ENCODE peak calls at places on chromosomes 7 and 10, in six cellular contexts. D is HCT116, N is breast epithelium, M is vagina, T is transverse colon, O is suprapubic skin. H is an unnamed sample.

GRCh38 chr7:127813991-127814556 is 162.1 kb downstream of the SND1 start:
- DNase-seq in O (no peak), M (no peak), N (no peak), D (no peak), T (no peak), H (no peak)

GRCh38 chr10:77949167-77949566 is 22.6 kb upstream of the DLG5 start:
- DNase-seq in D (peak; percentile 82), M (no peak), N (peak; percentile 62), T (no peak), O (no peak), H (no peak)

GRCh38 chr7:28984631-28985030 is 26.5 kb upstream of the TRIL start:
- DNase-seq in O (no peak), N (no peak), D (no peak), T (peak; percentile 26), M (no peak), H (peak; percentile 44)

GRCh38 chr7:76011437-76011836 is 17.0 kb upstream of the TMEM120A start:
- DNase-seq in D (no peak), O (no peak), T (no peak), N (no peak), M (no peak), H (no peak)

GRCh38 chr7:158488225-158488889 is 99.3 kb downstream of the PTPRN2 start:
- DNase-seq in M (no peak), T (no peak), D (no peak), N (no peak), O (no peak), H (no peak)

GRCh38 chr7:158279539-158280466 is 307.8 kb downstream of the PTPRN2 start:
- DNase-seq in N (peak; percentile 27), M (no peak), D (no peak), T (no peak), O (peak; percentile 50), H (peak; percentile 9)

GRCh38 chr7:43700646-43701501 is 28.4 kb downstream of the COA1 start:
- DNase-seq in M (no peak), D (no peak), O (no peak), T (no peak), N (no peak), H (no peak)

GRCh38 chr10:14820775-14821154 is 17.1 kb downstream of the CDNF start:
- DNase-seq in D (no peak), T (no peak), N (no peak), O (no peak), M (no peak), H (no peak)

GRCh38 chr7:137462074-137462715 is 118.7 kb upstream of the PTN start:
- DNase-seq in T (no peak), M (no peak), N (no peak), O (no peak), D (no peak), H (no peak)

GRCh38 chr10:30503700-30504462 is 69.9 kb downstream of the MAP3K8 start:
- DNase-seq in T (no peak), N (no peak), D (no peak), M (no peak), O (no peak), H (no peak)

GRCh38 chr7:158779061-158779992 is 50.0 kb downstream of the ESYT2 start:
- DNase-seq in T (peak; percentile 49), N (no peak), D (no peak), O (no peak), M (peak; percentile 74), H (peak; percentile 77)

GRCh38 chr7:142771353-142771723 is 568 bp downstream of the PRSS2 start:
- DNase-seq in O (no peak), T (no peak), D (no peak), N (no peak), M (no peak), H (no peak)

GRCh38 chr7:76066716-76067503 is 19.0 kb downstream of the MDH2 start:
- DNase-seq in T (no peak), M (no peak), D (no peak), N (no peak), O (no peak), H (no peak)

GRCh38 chr10:13347235-13348156 is 597 bp downstream of the SEPHS1 start:
- DNase-seq in O (peak; percentile 85), T (peak; percentile 87), N (peak; percentile 74), M (no peak), D (peak; percentile 41), H (peak; percentile 85)

GRCh38 chr7:20737840-20738448 is 48.7 kb downstream of the SP8 start:
- DNase-seq in N (no peak), T (no peak), D (no peak), O (no peak), M (no peak), H (no peak)

GRCh38 chr7:131111081-131111576 is 216.5 kb upstream of the MKLN1 start:
- DNase-seq in N (no peak), T (peak; percentile 15), O (no peak), D (no peak), M (no peak), H (no peak)

GRCh38 chr7:131110294-131111080 is 217.2 kb upstream of the MKLN1 start:
- DNase-seq in D (no peak), T (peak; percentile 21), N (no peak), O (no peak), M (no peak), H (no peak)

GRCh38 chr7:131112431-131112830 is 215.2 kb upstream of the MKLN1 start:
- DNase-seq in T (no peak), M (no peak), N (no peak), O (no peak), D (no peak), H (no peak)

GRCh38 chr7:131109757-131110293 is 217.9 kb upstream of the MKLN1 start:
- DNase-seq in T (peak; percentile 87), M (no peak), O (peak; percentile 94), D (no peak), N (peak; percentile 75), H (peak; percentile 77)

GRCh38 chr7:131111792-131112191 is 215.9 kb upstream of the MKLN1 start:
- DNase-seq in M (no peak), O (no peak), D (no peak), N (no peak), T (no peak), H (no peak)
- H3K4me3 ChIP-seq in M (no peak overlapping the region), O (no peak overlapping the region), D (no peak overlapping the region), N (no peak overlapping the region), T (no peak overlapping the region), H (no peak overlapping the region)

GRCh38 chr10:1132584-1132983 is 76.4 kb downstream of the WDR37 start:
- DNase-seq in N (no peak), T (no peak), O (no peak), D (no peak), M (peak; percentile 47), H (no peak)
- TF ChIP-seq POLR2A in N (no peak), T (no peak), O (no peak), D (no peak), M (no peak), H (no peak)

GRCh38 chr7:100100420-100101015 is 679 bp downstream of the MCM7 start:
- DNase-seq in O (peak; percentile 96), D (peak; percentile 92), N (peak; percentile 94), M (peak; percentile 96), T (peak; percentile 95), H (peak; percentile 95)
- TF ChIP-seq POLR2AphosphoS5 in O (peak; percentile 98), D (peak; percentile 30), N (peak; percentile 93), M (peak; percentile 92), T (peak; percentile 90), H (peak; percentile 95)

GRCh38 chr7:32427769-32428291 is 62.4 kb downstream of the LSM5 start:
- DNase-seq in O (no peak), N (peak; percentile 55), D (peak; percentile 21), M (no peak), T (peak; percentile 19), H (peak; percentile 42)

GRCh38 chr7:32428546-32428945 is 61.6 kb downstream of the LSM5 start:
- DNase-seq in N (no peak), M (no peak), T (no peak), O (no peak), D (no peak), H (no peak)
- H3K4me3 ChIP-seq in N (no peak overlapping the region), M (no peak overlapping the region), T (no peak overlapping the region), O (no peak overlapping the region), D (no peak overlapping the region), H (no peak overlapping the region)

H was measured in stomach.